ENCODE peak calls at places on chromosomes 6 and 20, in six cellular contexts. One of them, this sample, is unnamed.

GRCh38 chr6:157989541-157990289 is 8.1 kb downstream of the SYNJ2 start:
- DNase-seq in HepG2: no peak
- DNase-seq in HEK293T: no peak
- DNase-seq in A549: no peak
- DNase-seq in K562: peak
- DNase-seq in GM12878: no peak
- DNase-seq in this sample: peak

GRCh38 chr6:25889877-25890853 is 16.1 kb upstream of the SLC17A3 start:
- DNase-seq in HepG2: peak
- DNase-seq in HEK293T: peak
- DNase-seq in A549: no peak
- DNase-seq in K562: peak
- DNase-seq in GM12878: no peak
- DNase-seq in this sample: peak

GRCh38 chr20:51423810-51424209 is 118.7 kb downstream of the NFATC2 start:
- DNase-seq in HepG2: no peak
- DNase-seq in HEK293T: no peak
- DNase-seq in A549: no peak
- DNase-seq in K562: no peak
- DNase-seq in GM12878: no peak
- DNase-seq in this sample: no peak

GRCh38 chr20:53872561-53873248 is 197.7 kb downstream of the BCAS1 start:
- DNase-seq in HepG2: no peak
- DNase-seq in HEK293T: no peak
- DNase-seq in A549: no peak
- DNase-seq in K562: no peak
- DNase-seq in GM12878: peak
- DNase-seq in this sample: peak

GRCh38 chr6:45927421-45928234 is 88.0 kb downstream of the CLIC5 start:
- DNase-seq in HepG2: no peak
- DNase-seq in HEK293T: no peak
- DNase-seq in A549: no peak
- DNase-seq in K562: no peak
- DNase-seq in GM12878: no peak
- DNase-seq in this sample: no peak

GRCh38 chr6:131413191-131413830 is 159.7 kb upstream of the ARG1 start:
- DNase-seq in HepG2: no peak
- DNase-seq in HEK293T: no peak
- DNase-seq in A549: no peak
- DNase-seq in K562: no peak
- DNase-seq in GM12878: no peak
- DNase-seq in this sample: no peak

GRCh38 chr6:63636516-63636968 is 940 bp downstream of the PHF3 start:
- DNase-seq in HepG2: peak
- DNase-seq in HEK293T: peak
- DNase-seq in A549: peak
- DNase-seq in K562: peak
- DNase-seq in GM12878: no peak
- DNase-seq in this sample: peak

GRCh38 chr6:53822355-53823115 is 27.7 kb downstream of the LRRC1 start:
- DNase-seq in HepG2: no peak
- DNase-seq in HEK293T: no peak
- DNase-seq in A549: no peak
- DNase-seq in K562: no peak
- DNase-seq in GM12878: no peak
- DNase-seq in this sample: peak

GRCh38 chr6:75450903-75451302 is 42.7 kb downstream of the FILIP1 start:
- DNase-seq in HepG2: no peak
- DNase-seq in HEK293T: no peak
- DNase-seq in A549: no peak
- DNase-seq in K562: no peak
- DNase-seq in GM12878: no peak
- DNase-seq in this sample: no peak

GRCh38 chr20:37357481-37358365 is 11.8 kb downstream of the SRC start:
- DNase-seq in HepG2: no peak
- DNase-seq in HEK293T: no peak
- DNase-seq in A549: no peak
- DNase-seq in K562: no peak
- DNase-seq in GM12878: no peak
- DNase-seq in this sample: no peak

GRCh38 chr6:115976321-115976870 is 84.3 kb downstream of the FRK start:
- DNase-seq in HepG2: no peak
- DNase-seq in HEK293T: no peak
- DNase-seq in A549: no peak
- DNase-seq in K562: no peak
- DNase-seq in GM12878: no peak
- DNase-seq in this sample: no peak

GRCh38 chr6:137323860-137324259 is 104.7 kb upstream of the IFNGR1 start:
- DNase-seq in HepG2: no peak
- DNase-seq in HEK293T: peak
- DNase-seq in A549: no peak
- DNase-seq in K562: no peak
- DNase-seq in GM12878: no peak
- DNase-seq in this sample: no peak

GRCh38 chr20:32823078-32823477 is 3.3 kb downstream of the MAPRE1 start:
- DNase-seq in HepG2: peak
- DNase-seq in HEK293T: no peak
- DNase-seq in A549: no peak
- DNase-seq in K562: no peak
- DNase-seq in GM12878: no peak
- DNase-seq in this sample: peak

GRCh38 chr6:39102024-39102820 is 12.8 kb downstream of the SAYSD1 start:
- DNase-seq in HepG2: peak
- DNase-seq in HEK293T: peak
- DNase-seq in A549: no peak
- DNase-seq in K562: peak
- DNase-seq in GM12878: no peak
- DNase-seq in this sample: peak

GRCh38 chr6:3796396-3796795 is 44.9 kb upstream of the PXDC1 start:
- DNase-seq in HepG2: no peak
- DNase-seq in HEK293T: no peak
- DNase-seq in A549: no peak
- DNase-seq in K562: no peak
- DNase-seq in GM12878: no peak
- DNase-seq in this sample: no peak

GRCh38 chr20:24590193-24590982 is 121.0 kb downstream of the SYNDIG1 start:
- DNase-seq in HepG2: no peak
- DNase-seq in HEK293T: no peak
- DNase-seq in A549: no peak
- DNase-seq in K562: no peak
- DNase-seq in GM12878: no peak
- DNase-seq in this sample: no peak

GRCh38 chr6:148239777-148240462 is 102.7 kb upstream of the SASH1 start:
- DNase-seq in HepG2: no peak
- DNase-seq in HEK293T: no peak
- DNase-seq in A549: no peak
- DNase-seq in K562: no peak
- DNase-seq in GM12878: no peak
- DNase-seq in this sample: no peak

GRCh38 chr20:43304598-43304997 is 114.9 kb upstream of the PTPRT start:
- DNase-seq in HepG2: no peak
- DNase-seq in HEK293T: no peak
- DNase-seq in A549: no peak
- DNase-seq in K562: no peak
- DNase-seq in GM12878: no peak
- DNase-seq in this sample: no peak

GRCh38 chr6:118725944-118726343 is 74.6 kb upstream of the CEP85L start:
- DNase-seq in HepG2: no peak
- DNase-seq in HEK293T: no peak
- DNase-seq in A549: no peak
- DNase-seq in K562: no peak
- DNase-seq in GM12878: no peak
- DNase-seq in this sample: no peak

GRCh38 chr20:25270829-25271251 is 23.0 kb downstream of the PYGB start:
- DNase-seq in HepG2: no peak
- DNase-seq in HEK293T: no peak
- DNase-seq in A549: no peak
- DNase-seq in K562: no peak
- DNase-seq in GM12878: no peak
- DNase-seq in this sample: no peak

GRCh38 chr6:170279977-170280688 is 10.7 kb downstream of the DLL1 start:
- DNase-seq in HepG2: no peak
- DNase-seq in HEK293T: peak
- DNase-seq in A549: peak
- DNase-seq in K562: peak
- DNase-seq in GM12878: no peak
- DNase-seq in this sample: peak

GRCh38 chr20:13286600-13286999 is 65.5 kb downstream of the ISM1 start:
- DNase-seq in HepG2: no peak
- DNase-seq in HEK293T: no peak
- DNase-seq in A549: no peak
- DNase-seq in K562: no peak
- DNase-seq in GM12878: no peak
- DNase-seq in this sample: no peak

GRCh38 chr20:58566981-58567380 is 51.8 kb upstream of the APCDD1L start:
- DNase-seq in HepG2: no peak
- DNase-seq in HEK293T: no peak
- DNase-seq in A549: no peak
- DNase-seq in K562: no peak
- DNase-seq in GM12878: no peak
- DNase-seq in this sample: no peak

GRCh38 chr6:30171677-30172471 is 8.5 kb downstream of the TRIM15 start:
- DNase-seq in HepG2: no peak
- DNase-seq in HEK293T: no peak
- DNase-seq in A549: no peak
- DNase-seq in K562: no peak
- DNase-seq in GM12878: no peak
- DNase-seq in this sample: no peak

GRCh38 chr20:23003916-23004315 is 31.2 kb upstream of the SSTR4 start:
- DNase-seq in HepG2: no peak
- DNase-seq in HEK293T: no peak
- DNase-seq in A549: no peak
- DNase-seq in K562: no peak
- DNase-seq in GM12878: no peak
- DNase-seq in this sample: no peak

GRCh38 chr20:49276895-49277785 is 717 bp downstream of the ZNFX1 start:
- DNase-seq in HepG2: no peak
- DNase-seq in HEK293T: no peak
- DNase-seq in A549: no peak
- DNase-seq in K562: peak
- DNase-seq in GM12878: no peak
- DNase-seq in this sample: no peak

GRCh38 chr6:155850408-155850841 is 394.8 kb upstream of the NOX3 start:
- DNase-seq in HepG2: no peak
- DNase-seq in HEK293T: no peak
- DNase-seq in A549: no peak
- DNase-seq in K562: no peak
- DNase-seq in GM12878: no peak
- DNase-seq in this sample: peak

DNA sequence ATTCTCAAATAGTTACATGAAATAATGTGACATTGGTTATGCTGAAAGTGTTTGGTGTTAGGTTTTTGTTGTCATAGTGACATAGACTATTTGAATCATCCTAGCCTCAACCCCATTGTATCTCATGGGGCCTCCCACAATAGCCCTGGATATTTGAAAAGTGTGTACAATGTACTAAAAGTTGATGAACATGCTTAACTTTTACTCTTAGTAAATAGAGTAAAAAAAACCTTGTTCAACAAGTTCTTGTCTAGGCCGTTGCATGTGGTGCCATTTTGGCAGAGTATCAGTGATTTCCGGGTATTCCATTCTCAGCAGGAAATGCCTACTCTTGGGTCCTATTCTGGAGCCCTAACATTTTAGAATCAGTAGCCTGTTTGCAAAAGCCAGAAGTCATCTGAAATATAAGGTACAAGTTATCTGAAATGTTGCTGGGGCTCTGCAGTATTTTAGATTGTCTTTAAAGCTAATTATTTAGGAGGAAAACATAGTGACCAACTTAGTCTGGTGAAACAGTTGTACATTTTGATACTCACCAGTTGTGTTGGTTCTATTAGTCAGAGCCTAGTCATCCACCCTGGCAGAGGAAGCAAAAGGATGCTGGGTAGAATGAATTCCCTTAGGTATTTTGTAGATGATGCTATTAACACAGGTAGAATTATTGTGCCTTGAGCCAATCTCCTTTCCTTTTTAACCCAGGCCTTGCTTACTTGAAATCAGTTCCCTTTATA is 82.8 kb downstream of the RTN4IP1 start:
- DNase-seq in HepG2: peak
- DNase-seq in HEK293T: no peak
- DNase-seq in A549: peak
- DNase-seq in K562: no peak
- DNase-seq in GM12878: no peak
- DNase-seq in this sample: peak
- TF ChIP-seq BHLHE40 in HepG2: no peak
- TF ChIP-seq BHLHE40 in HEK293T: no peak
- TF ChIP-seq BHLHE40 in A549: no peak
- TF ChIP-seq BHLHE40 in K562: no peak
- TF ChIP-seq BHLHE40 in GM12878: no peak
- TF ChIP-seq BHLHE40 in this sample: no peak

DNA sequence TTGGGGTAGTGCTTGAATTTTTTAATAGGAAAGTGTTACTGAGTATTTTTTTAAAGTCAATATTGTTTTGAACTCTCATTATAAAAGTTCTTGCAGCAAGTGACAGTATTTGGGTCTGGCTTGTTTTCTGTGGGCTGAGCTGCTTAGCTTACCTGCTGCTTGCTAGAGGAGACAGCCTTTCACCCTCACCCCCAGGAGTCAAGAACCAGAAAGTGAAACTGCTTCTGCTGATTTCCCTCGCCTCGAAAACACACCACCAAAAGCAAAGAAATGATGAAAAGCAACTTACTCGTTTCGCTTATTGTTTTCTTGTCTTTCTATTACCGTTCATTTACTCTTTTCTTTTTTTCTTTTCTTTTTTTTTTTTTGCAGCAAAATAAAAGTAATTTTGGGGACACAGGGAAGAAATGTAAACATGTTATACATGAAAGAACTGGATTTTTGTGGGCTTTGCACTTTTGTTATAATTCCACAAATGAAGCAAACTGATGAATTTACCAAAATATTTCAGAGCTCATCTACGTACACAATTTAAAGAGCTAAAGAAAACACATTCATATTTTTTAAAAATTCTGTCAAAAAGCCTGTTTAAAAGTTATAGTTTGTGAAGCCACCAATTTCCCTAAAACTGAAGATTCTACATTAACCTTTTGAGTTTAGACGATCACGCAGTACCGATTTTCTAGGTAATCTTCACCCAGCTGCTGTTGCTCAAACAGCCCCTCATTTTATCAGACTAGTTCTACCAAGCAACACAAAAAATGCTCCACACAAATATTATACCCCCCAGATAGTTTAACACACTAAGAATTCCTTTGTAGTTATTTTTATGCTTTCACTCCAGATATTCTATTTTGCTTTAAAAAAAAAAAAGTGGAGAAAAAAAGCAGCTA is 1.7 kb downstream of the SCML4 start:
- DNase-seq in HepG2: no peak
- DNase-seq in HEK293T: no peak
- DNase-seq in A549: no peak
- DNase-seq in K562: no peak
- DNase-seq in GM12878: peak
- DNase-seq in this sample: no peak
- TF ChIP-seq BHLHE40 in HepG2: no peak
- TF ChIP-seq BHLHE40 in HEK293T: no peak
- TF ChIP-seq BHLHE40 in A549: no peak
- TF ChIP-seq BHLHE40 in K562: no peak
- TF ChIP-seq BHLHE40 in GM12878: no peak
- TF ChIP-seq BHLHE40 in this sample: no peak

GRCh38 chr6:5781966-5782556 is 224.7 kb downstream of the NRN1 start:
- DNase-seq in HepG2: no peak
- DNase-seq in HEK293T: no peak
- DNase-seq in A549: no peak
- DNase-seq in K562: no peak
- DNase-seq in GM12878: no peak
- DNase-seq in this sample: no peak
- TF ChIP-seq BHLHE40 in HepG2: no peak
- TF ChIP-seq BHLHE40 in HEK293T: no peak
- TF ChIP-seq BHLHE40 in A549: no peak
- TF ChIP-seq BHLHE40 in K562: no peak
- TF ChIP-seq BHLHE40 in GM12878: no peak
- TF ChIP-seq BHLHE40 in this sample: no peak

GRCh38 chr6:105600342-105601293 is 197.7 kb upstream of the PREP start:
- DNase-seq in HepG2: no peak
- DNase-seq in HEK293T: no peak
- DNase-seq in A549: peak
- DNase-seq in K562: no peak
- DNase-seq in GM12878: no peak
- DNase-seq in this sample: peak
- TF ChIP-seq BHLHE40 in HepG2: no peak
- TF ChIP-seq BHLHE40 in HEK293T: no peak
- TF ChIP-seq BHLHE40 in A549: no peak
- TF ChIP-seq BHLHE40 in K562: no peak
- TF ChIP-seq BHLHE40 in GM12878: no peak
- TF ChIP-seq BHLHE40 in this sample: no peak